ENCODE peak calls at places on chromosome 11, in nine cellular contexts. G is GM23338, B is A549, Z is SK-N-SH, E is HepG2, L is HCT116, O is Panc1, C is GM12878, M is K562. Y is an unnamed sample.

GRCh38 chr11:78196661-78197091 is 8.0 kb downstream of the USP35 start:
- DNase-seq in M (no peak), O (no peak), L (no peak), G (no peak), B (no peak), C (no peak), Z (no peak), E (no peak), Y (no peak)

GRCh38 chr11:46865340-46865739 is 19.3 kb upstream of the CKAP5 start:
- DNase-seq in B (no peak), C (no peak), O (no peak), E (no peak), G (no peak), L (no peak), Z (no peak), M (no peak), Y (no peak)

GRCh38 chr11:32870676-32871075 is 21.9 kb upstream of the QSER1 start:
- DNase-seq in L (no peak), O (no peak), E (no peak), G (peak), M (peak), C (no peak), Z (peak), B (no peak), Y (peak)

GRCh38 chr11:125394306-125394705 is 101.8 kb downstream of the FEZ1 start:
- DNase-seq in B (no peak), M (no peak), Z (no peak), O (no peak), L (no peak), E (no peak), C (no peak), G (no peak), Y (no peak)

GRCh38 chr11:93783362-93783761 is 720 bp upstream of the MED17 start:
- DNase-seq in M (no peak), C (no peak), G (no peak), E (no peak), L (no peak), Z (no peak), O (no peak), B (no peak), Y (no peak)

GRCh38 chr11:14420223-14420622 is 61.2 kb upstream of the RRAS2 start:
- DNase-seq in C (no peak), L (no peak), O (no peak), B (no peak), M (no peak), Z (no peak), G (peak), E (no peak), Y (no peak)

GRCh38 chr11:122309262-122309925 is 193.4 kb upstream of the BLID start:
- DNase-seq in B (no peak), Z (no peak), E (no peak), O (no peak), L (no peak), M (no peak), C (no peak), G (no peak), Y (no peak)

GRCh38 chr11:131365601-131366000 is 4.8 kb upstream of the NTM start:
- DNase-seq in G (no peak), O (no peak), L (no peak), Z (no peak), B (no peak), M (no peak), C (no peak), E (no peak), Y (no peak)

GRCh38 chr11:128725630-128726461 is 32.0 kb downstream of the FLI1 start:
- DNase-seq in L (no peak), C (peak), O (no peak), G (no peak), Z (no peak), B (no peak), M (no peak), E (no peak), Y (peak)

GRCh38 chr11:112558691-112559090 is 298.0 kb upstream of the PLET1 start:
- DNase-seq in O (no peak), C (no peak), Z (no peak), B (no peak), E (no peak), G (no peak), M (no peak), L (no peak), Y (no peak)

GRCh38 chr11:16603890-16604783 is 134.3 kb upstream of the C11orf58 start:
- DNase-seq in Z (peak), B (no peak), C (no peak), M (peak), G (peak), L (no peak), O (no peak), E (no peak), Y (no peak)

GRCh38 chr11:60912223-60912850 is 1.6 kb upstream of the TMEM109 start:
- DNase-seq in M (no peak), Z (no peak), G (peak), O (no peak), E (no peak), C (no peak), L (no peak), B (no peak), Y (no peak)

GRCh38 chr11:63179446-63180068 is 35.5 kb upstream of the SLC22A24 start:
- DNase-seq in G (peak), O (no peak), E (no peak), B (no peak), L (no peak), M (no peak), C (no peak), Z (no peak), Y (no peak)

GRCh38 chr11:5293028-5293427 is 8.7 kb downstream of the OR51B4 start:
- DNase-seq in B (no peak), E (no peak), O (no peak), C (no peak), Z (no peak), G (no peak), L (no peak), M (no peak), Y (no peak)

GRCh38 chr11:120180571-120181445 is 30.0 kb upstream of the OAF start:
- DNase-seq in Z (no peak), B (no peak), C (no peak), M (no peak), E (peak), O (no peak), L (no peak), G (peak), Y (no peak)

GRCh38 chr11:28999620-29000019 is 891.4 kb downstream of the METTL15 start:
- DNase-seq in E (no peak), L (no peak), M (no peak), O (no peak), B (no peak), G (peak), Z (no peak), C (no peak), Y (no peak)

GRCh38 chr11:14554959-14555358 is 34.8 kb upstream of the PSMA1 start:
- DNase-seq in C (no peak), O (no peak), G (no peak), Z (no peak), B (no peak), L (no peak), E (no peak), M (no peak), Y (no peak)

GRCh38 chr11:18321622-18321990 is 334 bp downstream of the HPS5 start:
- DNase-seq in C (no peak), O (no peak), L (no peak), M (no peak), E (no peak), Z (peak), G (peak), B (no peak), Y (no peak)

GRCh38 chr11:57406337-57406904 is 16.0 kb upstream of the PRG2 start:
- DNase-seq in C (peak), E (no peak), O (no peak), B (no peak), Z (no peak), G (no peak), M (no peak), L (no peak), Y (peak)

GRCh38 chr11:10293423-10294288 is at the start of gene SBF2:
- DNase-seq in C (no peak), G (peak), Z (peak), M (peak), L (no peak), O (no peak), B (peak), E (peak), Y (peak)

GRCh38 chr11:20668844-20669832 is at the start of gene NELL1:
- DNase-seq in L (no peak), G (peak), Z (peak), C (no peak), M (no peak), O (no peak), B (no peak), E (no peak), Y (no peak)

GRCh38 chr11:112632866-112633505 is 328.2 kb upstream of the NCAM1 start:
- DNase-seq in M (no peak), C (no peak), E (no peak), O (no peak), B (no peak), Z (no peak), G (no peak), L (no peak), Y (no peak)

GRCh38 chr11:63999349-64000025 is 13.2 kb downstream of the OTUB1 start:
- DNase-seq in Z (peak), C (no peak), L (no peak), E (no peak), B (no peak), M (peak), O (no peak), G (peak), Y (no peak)

GRCh38 chr11:119056397-119056999 is 507 bp downstream of the HYOU1 start:
- DNase-seq in E (no peak), O (no peak), G (peak), L (no peak), M (no peak), B (peak), C (no peak), Z (peak), Y (peak)

GRCh38 chr11:91164452-91164822 is 941.6 kb upstream of the CHORDC1 start:
- DNase-seq in L (no peak), G (no peak), C (no peak), Z (no peak), O (no peak), B (no peak), M (no peak), E (no peak), Y (no peak)

GRCh38 chr11:126842038-126842437 is 158.5 kb downstream of the KIRREL3 start:
- DNase-seq in O (no peak), B (no peak), M (no peak), G (no peak), Z (no peak), E (no peak), C (no peak), L (no peak), Y (no peak)

GRCh38 chr11:118841469-118842222 is 42.0 kb upstream of the CXCR5 start:
- DNase-seq in O (no peak), M (no peak), B (no peak), L (no peak), E (peak), C (peak), G (no peak), Z (no peak), Y (no peak)

GRCh38 chr11:26649884-26650283 is 72.0 kb downstream of the SLC5A12 start:
- DNase-seq in B (peak), G (peak), L (peak), M (peak), E (peak), C (peak), O (peak), Z (peak), Y (peak)

GRCh38 chr11:111918390-111919256 is at the start of gene C11orf52:
- DNase-seq in G (peak), C (no peak), O (no peak), L (peak), M (no peak), B (no peak), E (peak), Z (no peak), Y (no peak)

GRCh38 chr11:78370406-78371172 is 47.0 kb downstream of the GAB2 start:
- DNase-seq in Z (no peak), O (no peak), E (peak), C (no peak), G (no peak), B (no peak), L (no peak), M (no peak), Y (no peak)

GRCh38 chr11:17890333-17890732 is 122.5 kb downstream of the SERGEF start:
- DNase-seq in M (no peak), C (no peak), Z (no peak), B (no peak), L (no peak), O (no peak), E (no peak), G (peak), Y (no peak)

GRCh38 chr11:89293966-89294679 is 116.4 kb downstream of the TYR start:
- DNase-seq in C (no peak), G (peak), M (no peak), B (no peak), L (no peak), Z (no peak), E (no peak), O (no peak), Y (no peak)

GRCh38 chr11:60367009-60367408 is 11.3 kb upstream of the MS4A7 start:
- DNase-seq in L (no peak), C (peak), O (no peak), Z (no peak), E (no peak), B (no peak), M (no peak), G (peak), Y (no peak)

GRCh38 chr11:130449996-130450419 is 1.6 kb downstream of the ADAMTS15 start:
- DNase-seq in E (no peak), Z (peak), G (peak), O (no peak), L (no peak), B (no peak), C (no peak), M (peak), Y (no peak)

GRCh38 chr11:10592331-10592730 is 23.9 kb upstream of the LYVE1 start:
- DNase-seq in Z (no peak), G (no peak), O (no peak), E (no peak), M (no peak), C (no peak), B (no peak), L (peak), Y (peak)

GRCh38 chr11:124762077-124762623 is at the start of gene ESAM:
- DNase-seq in C (no peak), B (peak), M (peak), L (no peak), E (no peak), O (no peak), G (peak), Z (peak), Y (no peak)

DNA sequence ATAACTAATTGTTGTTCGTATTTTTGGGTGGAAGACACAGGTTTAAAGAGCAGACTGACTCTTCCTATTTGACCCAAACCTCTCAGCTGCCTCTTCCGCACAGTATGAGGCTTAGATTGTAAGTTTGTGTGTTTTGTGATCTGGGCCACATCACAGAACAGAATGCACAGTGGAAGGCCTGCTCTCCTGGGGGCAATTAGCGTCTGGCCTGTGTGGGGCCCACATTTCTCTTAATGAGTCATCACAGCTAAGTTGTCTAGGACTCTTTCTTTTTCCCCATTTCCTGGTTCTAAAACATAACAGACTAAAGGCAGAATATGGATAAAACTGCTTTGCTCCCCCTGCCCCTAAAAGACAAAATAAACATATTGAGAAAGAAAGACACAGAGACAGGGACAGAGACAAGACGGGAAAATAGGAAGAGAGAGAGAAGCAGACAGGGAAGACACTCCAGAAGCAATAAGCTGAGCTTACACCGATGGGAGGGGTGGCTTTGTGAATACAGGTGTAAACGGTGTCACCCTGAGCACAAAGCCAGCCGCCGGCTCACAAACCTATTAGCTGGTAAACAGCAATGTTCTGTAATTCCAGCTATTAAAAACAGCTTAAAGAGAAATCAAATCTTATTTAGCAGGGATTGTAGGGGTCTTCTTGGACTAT is 127.4 kb upstream of the OPCML start:
- DNase-seq in O (no peak), Z (no peak), C (peak), M (no peak), G (peak), L (no peak), E (no peak), B (no peak), Y (no peak)
- TF ChIP-seq REST in O (no peak), Z (no peak), C (no peak), M (no peak), G (no peak), L (no peak), E (no peak), B (no peak), Y (no peak)

DNA sequence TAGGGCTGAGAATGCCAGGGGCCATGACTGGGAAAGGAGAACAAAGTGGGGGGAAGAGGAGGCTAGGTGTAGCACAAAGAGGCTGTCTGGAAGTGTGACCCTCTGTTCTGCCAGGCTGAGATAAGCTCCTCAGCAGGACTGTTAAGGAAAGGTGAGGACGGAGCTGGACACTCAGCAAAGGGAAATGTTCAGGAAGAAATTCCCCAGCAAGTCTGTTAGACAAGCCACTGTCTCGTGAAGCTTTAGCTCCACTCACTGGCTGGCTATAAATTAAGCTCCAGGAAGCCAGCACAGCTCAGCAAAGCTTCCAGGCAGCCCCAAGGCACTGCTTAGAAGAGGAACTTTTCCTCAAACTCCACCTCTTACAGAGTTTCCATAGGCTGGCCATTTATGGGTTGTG is 181.2 kb upstream of the API5 start:
- DNase-seq in M (no peak), G (peak), C (no peak), O (no peak), E (no peak), B (no peak), L (no peak), Z (peak), Y (no peak)
- TF ChIP-seq CTCF in M (no peak), G (peak), C (no peak), O (peak), E (peak), B (no peak), L (no peak), Z (no peak), Y (no peak)

DNA sequence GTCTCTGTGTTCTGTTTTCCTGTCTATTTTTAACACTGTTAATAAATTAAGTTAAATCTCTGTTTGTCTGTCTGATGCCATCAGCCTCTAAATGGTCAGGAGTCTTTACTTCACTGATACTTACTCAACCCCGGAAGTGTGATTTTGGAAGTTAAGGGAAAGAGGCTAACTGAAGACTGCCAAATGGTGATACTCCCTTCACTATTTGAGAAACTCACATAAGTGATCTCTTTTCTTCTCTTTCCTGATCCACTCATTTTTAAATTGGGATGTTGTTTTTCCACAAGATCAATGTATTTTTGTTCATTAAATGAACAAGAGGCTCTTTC is 389 bp upstream of the CASP12 start:
- DNase-seq in C (no peak), M (no peak), B (no peak), E (no peak), Z (no peak), O (no peak), G (no peak), L (no peak), Y (no peak)
- H3K4me3 ChIP-seq in C (no peak), M (no peak), B (no peak), E (no peak), Z (no peak), O (no peak), G (no peak), L (no peak), Y (no peak)

GRCh38 chr11:978781-979180 is 53.1 kb downstream of the AP2A2 start:
- DNase-seq in Z (no peak), M (no peak), B (no peak), E (no peak), O (no peak), C (no peak), G (no peak), L (no peak), Y (no peak)
- TF ChIP-seq REST in Z (no peak), M (no peak), B (no peak), E (no peak), O (no peak), C (no peak), G (no peak), L (no peak), Y (no peak)

DNA sequence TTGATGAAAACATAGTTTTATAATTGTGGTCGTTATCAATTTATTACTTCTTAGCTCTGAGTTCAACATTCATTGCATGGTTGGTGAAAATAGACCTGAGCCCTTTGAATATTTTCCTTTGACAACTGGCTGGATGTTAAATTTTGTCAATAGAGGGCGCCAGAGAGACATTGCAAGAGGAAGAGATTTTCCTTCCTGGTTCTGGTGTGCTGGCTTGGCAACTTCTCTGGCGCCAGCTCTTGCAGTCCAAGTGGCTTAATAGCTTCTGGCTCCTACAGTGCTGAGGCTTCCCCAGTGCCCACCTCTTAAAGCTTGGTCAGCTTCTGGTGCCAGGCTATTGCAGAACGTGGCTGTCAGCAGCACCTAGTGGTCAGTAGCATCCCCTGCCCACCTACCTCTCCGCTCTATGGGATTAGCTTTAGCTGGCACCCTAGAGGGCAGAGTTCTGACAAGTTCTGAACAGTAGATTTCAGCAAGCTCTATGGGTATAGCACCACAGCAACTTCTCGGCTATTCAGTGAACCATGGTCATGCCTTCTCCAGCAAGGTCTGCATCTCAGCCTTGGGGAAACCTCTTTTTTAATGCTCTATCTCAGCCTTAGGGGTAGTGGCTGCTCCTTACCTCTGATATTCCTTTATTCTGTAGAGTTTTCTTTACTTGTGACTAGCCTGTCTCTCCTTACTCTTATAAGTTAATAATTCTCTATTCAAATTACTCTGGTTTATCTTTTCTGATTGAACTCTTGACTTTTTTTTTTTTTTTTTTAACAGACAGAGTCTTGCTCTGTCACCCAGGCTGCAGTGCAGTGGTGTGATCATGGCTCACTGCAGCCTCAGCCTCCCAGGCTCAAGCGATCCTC is 59.4 kb downstream of the ACER3 start:
- DNase-seq in M (peak), G (peak), L (peak), C (peak), Z (peak), E (peak), O (peak), B (peak), Y (peak)
- TF ChIP-seq CTCF in M (peak), G (peak), L (peak), C (peak), Z (peak), E (peak), O (peak), B (peak), Y (peak)

Y was measured in HL-60.